ENCODE peak calls at places on chromosomes 13 and 19, in six cellular contexts. T is IMR-90, P is H1, I is neuronal stem cell, L is H9, Y is mesenchymal stem cell. C is an unnamed sample.

GRCh38 chr13:48155850-48156249 is 60.9 kb upstream of the MED4 start:
- DNase-seq in I (no peak), T (peak), P (no peak), Y (peak), L (no peak), C (no peak)

GRCh38 chr13:99357149-99357596 is 50.0 kb upstream of the GPR183 start:
- DNase-seq in I (no peak), Y (peak), P (no peak), T (peak), L (no peak), C (no peak)

GRCh38 chr13:85367887-85368286 is 431.3 kb downstream of the SLITRK6 start:
- DNase-seq in I (no peak), L (no peak), P (no peak), T (peak), Y (peak), C (no peak)

GRCh38 chr13:20136781-20137703 is 23.8 kb downstream of the GJA3 start:
- DNase-seq in Y (no peak), L (peak), I (no peak), P (no peak), T (no peak), C (peak)

GRCh38 chr13:74825170-74825948 is 656.6 kb downstream of the TBC1D4 start:
- DNase-seq in P (no peak), T (peak), Y (peak), I (peak), L (no peak), C (no peak)

GRCh38 chr13:112859817-112860190 is 109.2 kb upstream of the MCF2L start:
- DNase-seq in Y (peak), P (no peak), T (peak), L (no peak), I (no peak), C (peak)

GRCh38 chr13:110616103-110617101 is 1.1 kb downstream of the NAXD start:
- DNase-seq in P (no peak), Y (peak), I (peak), T (peak), L (no peak), C (peak)

GRCh38 chr13:108959254-108959653 is 329.8 kb downstream of the MYO16 start:
- DNase-seq in L (no peak), Y (no peak), P (no peak), I (no peak), T (no peak), C (no peak)

GRCh38 chr19:29211562-29212416 is 1.2 kb downstream of the UQCRFS1 start:
- DNase-seq in T (peak), L (no peak), I (no peak), P (no peak), Y (peak), C (peak)

GRCh38 chr19:46925548-46925950 is 64.8 kb downstream of the ARHGAP35 start:
- DNase-seq in P (no peak), I (no peak), T (no peak), Y (no peak), L (no peak), C (no peak)

GRCh38 chr13:100039740-100040139 is 49.2 kb upstream of the PCCA start:
- DNase-seq in I (no peak), Y (peak), L (no peak), P (no peak), T (peak), C (no peak)

GRCh38 chr13:45385912-45386311 is 32.3 kb downstream of the SLC25A30 start:
- DNase-seq in T (no peak), L (no peak), Y (no peak), I (no peak), P (no peak), C (no peak)
- H3K23ac ChIP-seq in T (no peak), L (no peak), Y (no peak), I (no peak), P (no peak), C (no peak)

GRCh38 chr19:8209965-8210659 is 942 bp downstream of the CERS4 start:
- DNase-seq in L (no peak), I (no peak), T (no peak), Y (no peak), P (no peak), C (no peak)

GRCh38 chr19:8213827-8214672 is 4.9 kb downstream of the CERS4 start:
- DNase-seq in P (no peak), I (no peak), T (no peak), Y (no peak), L (no peak), C (no peak)

GRCh38 chr19:8210660-8211101 is 1.5 kb downstream of the CERS4 start:
- DNase-seq in Y (no peak), T (no peak), L (no peak), I (no peak), P (no peak), C (no peak)

GRCh38 chr19:8212916-8213315 is 3.7 kb downstream of the CERS4 start:
- DNase-seq in L (no peak), P (no peak), Y (no peak), T (no peak), I (no peak), C (no peak)

DNA sequence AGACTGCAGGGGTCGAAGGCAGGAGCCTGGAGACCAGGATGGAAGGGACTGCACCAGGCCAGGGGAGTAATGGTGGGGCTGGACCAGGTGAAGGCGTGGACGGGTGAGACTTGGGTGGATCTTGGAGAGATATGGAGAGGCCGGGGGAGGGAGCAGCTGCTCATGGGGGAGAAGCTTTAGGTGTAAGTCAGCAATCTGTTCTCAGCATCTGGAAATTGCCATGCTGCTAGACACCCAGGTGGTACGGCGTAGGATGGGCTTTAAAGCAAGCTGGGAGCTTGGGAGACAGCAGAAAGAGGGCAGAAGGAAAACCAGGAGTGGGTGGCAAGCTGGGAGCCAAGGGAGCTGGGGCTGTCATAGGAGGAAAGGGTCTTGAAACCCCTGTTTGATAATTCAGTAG is 3.0 kb downstream of the CERS4 start:
- DNase-seq in I (no peak), T (no peak), L (no peak), P (no peak), Y (no peak), C (no peak)
- H2BK15ac ChIP-seq in I (peak), T (no peak), L (no peak), P (no peak), Y (no peak), C (no peak)

GRCh38 chr13:98169331-98169730 is 7.7 kb downstream of the RNF113B start:
- DNase-seq in Y (no peak), I (no peak), L (no peak), T (no peak), P (no peak), C (no peak)

GRCh38 chr13:98173431-98173921 is 3.6 kb downstream of the RNF113B start:
- DNase-seq in Y (peak), L (no peak), T (peak), P (no peak), I (no peak), C (peak)

GRCh38 chr13:98172570-98173405 is 4.3 kb downstream of the RNF113B start:
- DNase-seq in P (no peak), T (peak), I (no peak), L (no peak), Y (peak), C (no peak)

GRCh38 chr13:98174321-98174720 is 2.7 kb downstream of the RNF113B start:
- DNase-seq in L (no peak), T (no peak), P (no peak), I (no peak), Y (no peak), C (no peak)

GRCh38 chr13:98171806-98172569 is 5.1 kb downstream of the RNF113B start:
- DNase-seq in Y (peak), I (no peak), L (no peak), P (no peak), T (peak), C (peak)
- H2AK5ac ChIP-seq in Y (peak), I (no peak), L (no peak), P (no peak), T (peak), C (no peak)

GRCh38 chr19:13381827-13382632 is 124.2 kb downstream of the CACNA1A start:
- DNase-seq in L (no peak), T (peak), Y (no peak), I (no peak), P (no peak), C (peak)
- H3K23ac ChIP-seq in L (no peak), T (no peak), Y (no peak), I (no peak), P (no peak), C (no peak)

GRCh38 chr19:32661318-32661717 is 13.7 kb downstream of the ANKRD27 start:
- DNase-seq in L (no peak), P (no peak), I (no peak), T (no peak), Y (no peak), C (no peak)
- H2BK15ac ChIP-seq in L (no peak), P (no peak), I (no peak), T (no peak), Y (no peak), C (no peak)

DNA sequence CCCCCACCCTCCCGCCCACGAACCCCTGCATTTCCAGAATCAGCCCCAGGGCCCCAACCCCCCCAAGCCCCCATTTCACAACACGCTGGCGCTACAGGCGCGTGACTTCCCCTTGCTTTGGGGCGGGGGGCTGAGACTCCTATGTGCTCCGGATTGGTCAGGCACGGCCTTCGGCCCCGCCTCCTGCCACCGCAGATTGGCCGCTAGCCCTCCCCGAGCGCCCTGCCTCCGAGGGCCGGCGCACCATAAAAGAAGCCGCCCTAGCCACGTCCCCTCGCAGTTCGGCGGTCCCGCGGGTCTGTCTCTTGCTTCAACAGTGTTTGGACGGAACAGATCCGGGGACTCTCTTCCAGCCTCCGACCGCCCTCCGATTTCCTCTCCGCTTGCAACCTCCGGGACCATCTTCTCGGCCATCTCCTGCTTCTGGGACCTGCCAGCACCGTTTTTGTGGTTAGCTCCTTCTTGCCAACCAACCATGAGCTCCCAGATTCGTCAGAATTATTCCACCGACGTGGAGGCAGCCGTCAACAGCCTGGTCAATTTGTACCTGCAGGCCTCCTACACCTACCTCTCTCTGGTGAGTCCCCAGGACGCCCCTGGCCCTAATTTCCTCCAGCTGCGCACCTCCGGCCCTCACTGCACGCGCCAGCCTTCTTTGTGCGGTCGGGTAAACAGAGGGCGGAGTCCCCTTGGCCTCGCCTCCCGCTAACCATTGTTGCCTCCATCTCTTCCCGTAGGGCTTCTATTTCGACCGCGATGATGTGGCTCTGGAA is at the start of gene FTL:
- DNase-seq in P (peak), I (peak), T (peak), L (peak), Y (peak), C (peak)
- H2AK5ac ChIP-seq in P (peak), I (peak), T (peak), L (no peak), Y (peak), C (peak)

DNA sequence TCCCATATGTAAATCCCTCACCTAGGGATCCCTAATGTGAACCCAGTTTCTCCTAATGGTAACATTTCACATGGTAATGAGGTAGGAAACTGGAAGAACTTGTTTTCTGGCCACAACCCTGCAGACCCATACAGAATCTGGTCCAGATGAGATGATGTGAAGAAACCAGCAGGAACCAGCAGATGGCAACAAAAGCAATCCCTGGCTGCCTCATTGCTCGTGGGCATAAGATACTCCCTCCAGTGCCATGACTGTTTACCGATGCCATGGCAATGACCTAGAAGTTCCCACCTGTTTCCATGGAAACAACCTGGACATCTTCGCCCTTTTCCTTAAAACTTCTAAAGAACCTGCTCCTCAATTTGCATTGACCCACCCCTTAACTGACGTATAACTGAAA is 1.4 kb upstream of the CD209 start:
- DNase-seq in Y (peak), T (peak), L (peak), P (peak), I (no peak), C (peak)
- H3K23ac ChIP-seq in Y (no peak), T (no peak), L (no peak), P (no peak), I (no peak), C (no peak)

GRCh38 chr13:44932171-44932849 is 57.0 kb downstream of the NUFIP1 start:
- DNase-seq in Y (peak), T (peak), L (no peak), I (no peak), P (no peak), C (no peak)
- H2BK15ac ChIP-seq in Y (no peak), T (peak), L (no peak), I (no peak), P (no peak), C (no peak)

DNA sequence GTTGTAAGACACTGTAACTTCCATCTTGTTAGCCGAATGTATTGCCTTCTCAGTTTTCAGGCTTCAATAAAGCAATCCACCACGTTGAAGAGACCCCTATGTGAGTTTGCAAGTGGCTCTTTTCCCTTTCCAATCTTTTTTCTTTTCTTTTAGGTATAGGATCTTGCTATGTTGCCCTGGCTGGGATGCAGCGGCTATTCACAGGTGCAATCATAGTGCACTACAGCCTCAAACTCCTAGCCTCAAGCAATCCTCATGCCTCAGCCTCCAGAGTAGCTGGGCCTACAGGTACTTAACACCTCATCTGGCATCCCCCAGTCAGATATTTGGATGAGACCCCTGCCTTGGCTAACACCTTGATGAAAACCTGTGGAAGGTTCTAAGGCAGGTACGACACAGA is 33.5 kb upstream of the FEM1A start:
- DNase-seq in P (no peak), T (no peak), I (no peak), Y (no peak), L (no peak), C (no peak)
- H2AK5ac ChIP-seq in P (no peak), T (no peak), I (no peak), Y (no peak), L (no peak), C (no peak)

GRCh38 chr13:44271915-44272341 is 101.7 kb upstream of the SERP2 start:
- DNase-seq in Y (peak), L (no peak), T (no peak), I (no peak), P (no peak), C (peak)

GRCh38 chr13:44274838-44275237 is 98.8 kb upstream of the SERP2 start:
- DNase-seq in I (no peak), P (no peak), T (peak), L (no peak), Y (no peak), C (no peak)

GRCh38 chr13:44272692-44273091 is 100.9 kb upstream of the SERP2 start:
- DNase-seq in L (no peak), T (peak), P (no peak), Y (peak), I (no peak), C (no peak)

GRCh38 chr13:44273991-44274810 is 99.4 kb upstream of the SERP2 start:
- DNase-seq in I (no peak), P (no peak), L (no peak), T (peak), Y (peak), C (no peak)

DNA sequence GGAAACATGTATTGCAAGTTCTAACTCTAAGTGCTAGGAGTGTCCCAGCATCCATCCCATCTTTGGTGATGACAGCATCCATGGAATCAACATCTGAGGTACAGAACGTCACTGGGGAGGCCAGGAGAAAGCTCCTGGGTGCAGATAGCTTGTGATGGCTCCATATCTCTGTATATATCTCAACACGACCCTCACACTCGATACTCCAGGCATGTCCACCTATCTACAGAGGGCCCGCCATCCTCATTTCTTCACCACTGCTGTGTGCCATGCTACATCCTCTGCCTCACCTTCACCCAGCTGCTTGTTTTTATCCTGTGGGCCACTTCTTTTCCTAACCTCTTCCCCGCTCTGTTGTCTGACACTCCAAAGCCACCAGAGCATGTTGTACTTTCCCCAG is 100.4 kb upstream of the SERP2 start:
- DNase-seq in Y (no peak), T (no peak), P (no peak), I (no peak), L (no peak), C (no peak)
- H3K23ac ChIP-seq in Y (no peak), T (no peak), P (no peak), I (no peak), L (no peak), C (no peak)